ENCODE peak calls at places on chromosomes 3 and 15, in ten cellular contexts. S is IMR-90; M is testis; V is GM23338; X is breast epithelium; Z is endothelial cell of umbilical vein; C is fibroblast of lung; G is adrenal gland; F is CD8-positive, alpha-beta memory T cell; L is GM23248. O is an unnamed sample. For H3K4me1, the result is how much of the 10 kb centered on the place peaks cover.

GRCh38 chr3:172415323-172415722 is 32.9 kb downstream of the GHSR start:
- DNase-seq in V (no peak), X (no peak), L (no peak), G (no peak), S (no peak), F (no peak), Z (no peak), M (no peak), C (no peak), O (no peak)

GRCh38 chr15:78873796-78874761 is 1.4 kb downstream of the MORF4L1 start:
- DNase-seq in Z (no peak), X (no peak), L (peak), S (peak), M (peak), G (peak), V (peak), F (peak), C (no peak), O (no peak)

GRCh38 chr15:48472756-48473155 is 141.5 kb downstream of the DUT start:
- DNase-seq in L (peak), S (peak), G (no peak), M (no peak), C (peak), Z (peak), X (no peak), F (no peak), V (no peak), O (no peak)

GRCh38 chr3:43932921-43933320 is 242.2 kb downstream of the ABHD5 start:
- DNase-seq in M (no peak), G (no peak), S (no peak), F (no peak), C (peak), X (no peak), Z (no peak), V (no peak), L (peak), O (no peak)

GRCh38 chr3:55090746-55091145 is 162.9 kb upstream of the LRTM1 start:
- DNase-seq in Z (no peak), V (no peak), G (no peak), S (no peak), X (no peak), M (no peak), L (no peak), F (no peak), C (no peak), O (no peak)

GRCh38 chr3:25856902-25857518 is 67.1 kb downstream of the OXSM start:
- DNase-seq in V (peak), F (peak), L (peak), X (no peak), M (no peak), C (peak), Z (peak), S (peak), G (no peak), O (no peak)

GRCh38 chr15:95793226-95793625 is 537.3 kb upstream of the NR2F2 start:
- DNase-seq in Z (no peak), G (no peak), V (no peak), X (no peak), M (no peak), S (no peak), C (no peak), F (no peak), L (peak), O (no peak)

GRCh38 chr3:140822381-140823047 is 119.1 kb upstream of the SLC25A36 start:
- DNase-seq in X (no peak), G (no peak), L (no peak), V (peak), M (no peak), C (no peak), S (no peak), Z (no peak), F (no peak), O (no peak)

GRCh38 chr15:59260090-59260489 is 53.4 kb downstream of the LDHAL6B start:
- DNase-seq in C (no peak), G (no peak), S (no peak), Z (no peak), V (no peak), M (no peak), F (no peak), L (no peak), X (no peak), O (no peak)

GRCh38 chr15:68574629-68575028 is 4.2 kb upstream of the CORO2B start:
- DNase-seq in M (no peak), C (no peak), L (no peak), V (no peak), G (no peak), S (no peak), X (no peak), F (no peak), Z (no peak), O (no peak)

GRCh38 chr3:171565671-171566070 is 105.5 kb upstream of the TNIK start:
- DNase-seq in M (no peak), F (no peak), C (peak), Z (no peak), V (no peak), G (no peak), X (no peak), S (peak), L (peak), O (no peak)

GRCh38 chr3:153138267-153139210 is 23.5 kb upstream of the RAP2B start:
- DNase-seq in M (peak), C (peak), L (peak), Z (peak), X (peak), V (peak), G (peak), F (no peak), S (peak), O (peak)

GRCh38 chr15:70478251-70478990 is 284.9 kb downstream of the UACA start:
- DNase-seq in M (no peak), C (no peak), V (no peak), L (no peak), F (no peak), G (no peak), S (no peak), Z (no peak), X (no peak), O (peak)

GRCh38 chr15:99099661-99100060 is 5.2 kb upstream of the SYNM start:
- DNase-seq in G (no peak), S (no peak), L (no peak), M (no peak), C (no peak), F (no peak), V (no peak), X (no peak), Z (no peak), O (no peak)
- H3K27ac ChIP-seq in G (no peak), S (no peak), L (no peak), M (no peak), C (no peak), F (no peak), V (no peak), X (no peak), Z (no peak), O (no peak)

DNA sequence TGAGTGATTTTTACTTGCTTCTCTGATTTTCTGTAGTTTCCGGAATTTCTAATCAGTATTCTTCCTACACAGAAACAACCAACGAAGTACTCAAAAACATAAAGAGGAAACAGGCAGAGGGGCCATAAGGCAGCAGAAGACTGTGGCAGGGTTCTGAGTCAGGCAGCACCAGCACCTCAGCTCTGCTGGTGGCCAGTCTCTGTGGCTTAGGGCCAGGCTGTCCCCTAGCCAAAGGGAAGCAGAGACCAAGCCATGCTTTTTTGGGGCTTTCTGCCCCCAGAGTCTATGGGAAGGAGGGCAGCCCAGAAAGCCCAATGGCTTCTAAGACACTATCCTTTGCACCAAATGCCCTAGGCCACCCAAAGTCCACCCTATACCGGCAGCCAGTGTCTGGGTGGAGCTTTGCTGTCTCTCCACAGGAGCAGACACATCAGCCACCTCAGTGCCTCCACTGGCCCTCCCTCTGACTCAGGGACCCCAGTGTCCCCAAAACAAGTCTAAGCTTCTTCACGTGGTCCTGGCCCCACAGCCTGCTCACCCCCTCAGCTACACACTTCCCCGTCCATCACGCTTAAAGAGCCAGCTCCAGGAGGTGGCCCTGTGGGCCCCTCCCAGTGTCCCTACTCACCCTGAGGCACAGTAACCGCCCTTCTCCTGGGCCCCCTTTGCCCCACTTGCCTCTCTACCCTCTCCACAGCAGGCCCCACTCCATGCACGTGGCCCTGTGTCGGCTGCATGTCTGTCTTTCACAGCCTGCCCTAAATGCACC is 46.2 kb downstream of the CCDC12 start:
- DNase-seq in G (no peak), S (no peak), M (no peak), F (no peak), Z (peak), L (no peak), X (no peak), V (no peak), C (no peak), O (no peak)
- H3K4me1 ChIP-seq in G (half or more), S (under half), M (half or more), F (half or more), Z (half or more), L (under half), X (under half), V (under half), C (under half), O (under half)

DNA sequence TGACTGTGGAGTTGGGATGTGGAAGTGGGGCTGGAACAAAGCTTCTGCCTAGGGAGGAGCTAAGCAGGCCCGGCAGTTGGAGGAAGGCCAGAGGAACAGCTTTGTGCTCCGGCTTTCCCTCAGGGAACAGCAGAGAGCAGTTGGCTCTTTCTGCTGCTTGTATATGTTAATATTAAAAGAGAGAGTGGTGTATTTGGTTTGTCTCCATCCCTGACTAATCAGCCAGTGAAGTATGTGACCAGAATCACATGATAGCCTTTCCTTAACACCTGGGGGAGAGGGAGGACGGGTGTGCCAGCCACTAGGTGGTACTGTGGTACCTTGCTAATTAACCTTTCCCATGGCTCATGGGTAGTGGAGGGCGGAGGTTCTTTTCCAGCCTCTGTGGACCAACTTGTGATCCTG is 10.0 kb downstream of the EIF2B5 start:
- DNase-seq in G (peak), Z (peak), X (peak), C (peak), L (peak), S (peak), F (peak), M (peak), V (peak), O (no peak)
- H3K27ac ChIP-seq in G (no peak), Z (no peak), X (peak), C (no peak), L (no peak), S (no peak), F (no peak), M (no peak), V (no peak), O (no peak)

DNA sequence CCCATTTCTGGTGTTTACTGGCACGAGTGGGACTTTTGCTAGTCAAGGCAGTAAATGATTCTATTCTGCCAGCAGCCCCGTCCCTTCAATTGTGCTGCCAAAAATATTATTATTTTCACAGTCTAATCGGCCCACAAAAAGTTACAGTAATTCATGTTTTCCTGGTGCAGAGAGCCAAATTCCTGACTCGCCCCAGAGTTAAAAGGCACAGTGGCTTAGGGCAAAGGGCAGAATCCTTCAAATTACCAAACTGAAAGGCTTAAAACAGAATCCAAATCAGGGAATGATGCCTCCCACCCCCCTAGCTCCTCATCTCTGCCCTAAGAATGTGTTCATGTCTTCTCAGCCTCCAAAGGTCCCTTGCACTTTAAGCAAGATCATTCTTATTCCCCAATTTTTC is 477.8 kb upstream of the PROK2 start:
- DNase-seq in L (no peak), F (no peak), Z (no peak), S (no peak), M (no peak), C (no peak), X (no peak), V (no peak), G (no peak), O (no peak)
- H3K4me1 ChIP-seq in L (under half), F (under half), Z (under half), S (under half), M (under half), C (under half), X (under half), V (under half), G (under half), O (under half)

DNA sequence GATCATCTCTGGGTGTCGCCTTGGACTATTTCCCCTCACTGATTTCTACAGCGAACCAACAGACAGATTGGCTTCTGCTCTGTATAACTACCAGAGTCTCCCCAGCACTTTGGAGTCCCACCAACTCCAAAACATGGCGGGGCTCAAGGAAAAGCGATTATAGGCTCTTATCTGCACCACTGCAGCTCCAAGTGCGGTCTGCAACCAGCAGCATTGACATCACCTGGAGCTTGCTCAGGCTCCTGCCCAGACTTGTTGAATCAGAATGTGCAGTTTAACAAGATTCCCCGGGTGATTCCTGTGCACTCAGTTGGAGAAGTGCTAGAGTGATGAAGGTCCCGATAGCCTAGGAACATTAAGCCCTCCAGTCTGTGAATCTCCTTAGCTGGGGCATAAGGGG is 9.0 kb downstream of the CCK start:
- DNase-seq in Z (no peak), X (no peak), L (no peak), G (no peak), V (no peak), M (no peak), S (no peak), F (no peak), C (no peak), O (peak)
- H3K27ac ChIP-seq in Z (no peak), X (no peak), L (no peak), G (no peak), V (no peak), M (no peak), S (no peak), F (no peak), C (no peak), O (peak)

DNA sequence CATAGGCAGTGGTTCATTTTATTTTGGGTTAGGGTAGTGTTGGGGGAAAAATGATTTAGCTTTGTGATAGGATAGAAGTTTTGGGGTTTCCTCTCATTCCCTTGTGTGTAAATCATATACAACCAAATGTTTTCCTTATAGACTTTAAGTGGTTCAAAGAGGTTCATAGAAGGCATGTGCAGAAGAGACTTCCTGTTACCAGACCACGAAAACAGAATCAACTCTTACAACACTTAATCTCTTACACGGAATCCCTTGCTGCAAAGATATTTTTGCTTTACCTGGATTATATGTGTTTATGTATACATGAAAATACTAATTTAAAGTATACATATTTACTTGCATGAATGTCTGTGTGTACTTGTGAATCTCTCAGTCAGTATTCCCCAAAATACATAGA is 2.9 kb downstream of the TMOD2 start:
- DNase-seq in L (no peak), M (no peak), Z (no peak), G (no peak), V (no peak), X (no peak), F (no peak), C (no peak), S (no peak), O (no peak)
- H3K4me1 ChIP-seq in L (under half), M (under half), Z (under half), G (under half), V (under half), X (under half), F (under half), C (under half), S (under half), O (under half)

GRCh38 chr15:43942157-43942556 is 115.4 kb downstream of the WDR76 start:
- DNase-seq in V (no peak), L (no peak), F (no peak), G (no peak), S (no peak), M (no peak), X (no peak), C (no peak), Z (no peak), O (no peak)

GRCh38 chr15:43941071-43941470 is 114.3 kb downstream of the WDR76 start:
- DNase-seq in Z (no peak), X (no peak), G (no peak), F (no peak), M (no peak), S (no peak), V (no peak), C (no peak), L (no peak), O (peak)

GRCh38 chr15:43943511-43943910 is 116.7 kb downstream of the WDR76 start:
- DNase-seq in G (no peak), S (peak), V (no peak), Z (no peak), X (no peak), L (peak), F (no peak), M (no peak), C (peak), O (no peak)

GRCh38 chr15:43941555-43941954 is 114.8 kb downstream of the WDR76 start:
- DNase-seq in G (no peak), F (no peak), M (no peak), C (no peak), Z (no peak), L (no peak), X (no peak), S (no peak), V (no peak), O (peak)

GRCh38 chr15:43939070-43939469 is 112.3 kb downstream of the WDR76 start:
- DNase-seq in Z (peak), M (no peak), L (peak), C (peak), F (no peak), V (peak), X (no peak), G (no peak), S (peak), O (no peak)
- H3K27ac ChIP-seq in Z (no peak), M (no peak), L (no peak), C (no peak), F (no peak), V (no peak), X (no peak), G (no peak), S (no peak), O (no peak)

GRCh38 chr3:139555249-139555648 is 15.7 kb upstream of the RBP1 start:
- DNase-seq in V (no peak), G (no peak), Z (no peak), X (no peak), F (no peak), M (no peak), L (no peak), C (peak), S (peak), O (no peak)
- H3K4me1 ChIP-seq in V (under half), G (under half), Z (under half), X (under half), F (under half), M (under half), L (under half), C (under half), S (under half), O (under half)

DNA sequence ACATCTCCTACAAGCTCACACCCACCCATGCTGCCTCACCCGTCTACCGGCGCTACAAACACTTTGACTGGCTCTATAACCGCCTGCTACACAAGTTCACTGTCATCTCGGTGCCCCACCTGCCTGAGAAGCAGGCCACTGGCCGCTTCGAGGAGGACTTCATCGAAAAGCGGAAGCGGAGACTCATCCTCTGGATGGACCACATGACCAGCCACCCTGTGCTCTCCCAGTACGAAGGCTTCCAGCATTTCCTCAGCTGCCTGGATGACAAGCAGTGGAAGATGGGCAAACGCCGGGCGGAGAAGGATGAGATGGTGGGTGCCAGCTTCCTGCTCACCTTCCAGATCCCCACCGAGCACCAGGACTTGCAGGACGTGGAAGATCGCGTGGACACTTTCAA is 2.1 kb downstream of the SNX33 start:
- DNase-seq in G (no peak), Z (no peak), C (no peak), F (no peak), S (no peak), M (no peak), L (no peak), V (no peak), X (no peak), O (no peak)
- H3K27ac ChIP-seq in G (no peak), Z (no peak), C (no peak), F (no peak), S (no peak), M (no peak), L (peak), V (no peak), X (peak), O (peak)

GRCh38 chr15:92921215-92922131 is 21.3 kb downstream of the CHD2 start:
- DNase-seq in S (peak), Z (peak), G (no peak), F (no peak), V (no peak), X (no peak), M (no peak), C (peak), L (peak), O (no peak)

GRCh38 chr15:92915766-92916435 is 15.8 kb downstream of the CHD2 start:
- DNase-seq in S (peak), G (no peak), V (peak), L (no peak), C (no peak), Z (peak), X (no peak), M (no peak), F (no peak), O (no peak)

GRCh38 chr15:92920595-92921169 is 20.6 kb downstream of the CHD2 start:
- DNase-seq in L (peak), F (no peak), X (no peak), M (no peak), Z (no peak), V (no peak), C (no peak), S (no peak), G (no peak), O (no peak)

GRCh38 chr15:92914768-92915221 is 14.7 kb downstream of the CHD2 start:
- DNase-seq in V (no peak), F (peak), X (no peak), Z (no peak), G (no peak), S (no peak), C (no peak), L (no peak), M (no peak), O (no peak)

GRCh38 chr15:92917606-92918407 is 17.7 kb downstream of the CHD2 start:
- DNase-seq in C (peak), X (peak), F (peak), L (peak), S (peak), Z (peak), G (peak), M (peak), V (peak), O (peak)
- H3K4me1 ChIP-seq in C (under half), X (under half), F (half or more), L (half or more), S (under half), Z (half or more), G (half or more), M (under half), V (half or more), O (half or more)

O was measured in RWPE2.